ENCODE peak calls at places on chromosomes 16 and 17, in nine cellular contexts. G is A549, R is esophagus squamous epithelium, P is fibroblast of mammary gland, X is IMR-90, A is left ventricle myocardium inferior, B is fibroblast of pulmonary artery, M is left lung, F is WERI-Rb-1. S is an unnamed sample.

GRCh38 chr17:45225051-45225700 is 3.5 kb downstream of the FMNL1 start:
- DNase-seq in M (peak), B (no peak), R (no peak), P (no peak), X (no peak), G (peak), F (no peak), A (no peak), S (no peak)

GRCh38 chr17:65229596-65229995 is 92.4 kb downstream of the RGS9 start:
- DNase-seq in A (no peak), M (no peak), X (no peak), F (no peak), P (no peak), B (no peak), R (no peak), G (no peak), S (no peak)

GRCh38 chr17:57021226-57021940 is 43.5 kb downstream of the SCPEP1 start:
- DNase-seq in F (no peak), P (no peak), M (no peak), G (peak), A (no peak), B (no peak), X (no peak), R (no peak), S (no peak)

GRCh38 chr16:28279006-28279405 is 13.3 kb upstream of the SBK1 start:
- DNase-seq in A (no peak), G (no peak), R (no peak), F (no peak), X (no peak), P (no peak), B (no peak), M (no peak), S (no peak)

GRCh38 chr17:72534776-72535175 is 414.0 kb downstream of the SOX9 start:
- DNase-seq in G (no peak), R (no peak), M (no peak), P (no peak), F (no peak), B (no peak), A (no peak), X (no peak), S (no peak)

GRCh38 chr16:89257281-89257731 is 39.8 kb downstream of the ZNF778 start:
- DNase-seq in G (no peak), B (no peak), F (no peak), P (no peak), X (no peak), A (no peak), R (no peak), M (peak), S (no peak)

GRCh38 chr16:84661418-84662060 is 13.2 kb downstream of the KLHL36 start:
- DNase-seq in G (no peak), F (no peak), B (no peak), M (no peak), A (no peak), X (no peak), R (no peak), P (no peak), S (no peak)

GRCh38 chr17:48640858-48641180 is 14.7 kb upstream of the HOXB9 start:
- DNase-seq in M (no peak), B (no peak), G (no peak), X (no peak), P (no peak), F (no peak), R (no peak), A (no peak), S (no peak)

GRCh38 chr16:21950782-21951521 is 2.2 kb upstream of the UQCRC2 start:
- DNase-seq in A (no peak), R (no peak), G (peak), M (no peak), B (peak), F (no peak), X (peak), P (peak), S (peak)

GRCh38 chr17:49495842-49496182 is 719 bp downstream of the NGFR start:
- DNase-seq in X (no peak), R (no peak), P (no peak), B (no peak), A (no peak), F (no peak), G (no peak), M (no peak), S (no peak)

GRCh38 chr17:63571632-63572310 is 21.5 kb downstream of the DCAF7 start:
- DNase-seq in B (peak), M (no peak), G (peak), F (no peak), X (peak), P (peak), A (no peak), R (no peak), S (peak)

GRCh38 chr17:18981642-18982424 is 22.7 kb downstream of the FAM83G start:
- DNase-seq in M (peak), F (no peak), P (peak), B (peak), A (no peak), X (peak), R (no peak), G (peak), S (peak)

GRCh38 chr17:74785096-74785980 is 9.2 kb upstream of the NAT9 start:
- DNase-seq in M (no peak), R (no peak), F (no peak), G (no peak), B (no peak), A (no peak), X (no peak), P (no peak), S (no peak)

GRCh38 chr16:57766714-57767348 is 31.3 kb downstream of the KATNB1 start:
- DNase-seq in P (no peak), B (no peak), A (no peak), M (peak), G (no peak), F (no peak), R (no peak), X (no peak), S (no peak)

GRCh38 chr16:69796285-69797118 is 34.4 kb downstream of the WWP2 start:
- DNase-seq in G (peak), F (peak), P (peak), B (peak), M (no peak), A (no peak), X (peak), R (no peak), S (peak)

GRCh38 chr17:38921756-38922411 is 3.5 kb upstream of the LASP1NB start:
- DNase-seq in R (no peak), X (no peak), F (no peak), P (no peak), M (peak), B (no peak), G (no peak), A (no peak), S (no peak)

GRCh38 chr17:67316776-67317175 is 49.6 kb downstream of the PSMD12 start:
- DNase-seq in P (no peak), M (no peak), G (no peak), R (no peak), X (no peak), A (no peak), B (no peak), F (no peak), S (no peak)

GRCh38 chr17:58391302-58391984 is 25.9 kb downstream of the RNF43 start:
- DNase-seq in M (no peak), P (no peak), G (peak), R (no peak), F (no peak), B (peak), A (no peak), X (no peak), S (no peak)

GRCh38 chr17:71921726-71922320 is 199.0 kb upstream of the SOX9 start:
- DNase-seq in P (no peak), F (no peak), B (no peak), G (no peak), A (no peak), X (no peak), M (no peak), R (no peak), S (peak)

GRCh38 chr16:20897253-20897896 is 2.8 kb downstream of the DCUN1D3 start:
- DNase-seq in G (no peak), P (peak), F (no peak), R (no peak), B (peak), X (peak), M (no peak), A (no peak), S (peak)

GRCh38 chr17:45123930-45124796 is 8.2 kb downstream of the PLCD3 start:
- DNase-seq in R (no peak), A (no peak), M (peak), P (peak), G (peak), X (peak), F (no peak), B (peak), S (peak)

GRCh38 chr16:2858245-2859025 is 465 bp upstream of the PRSS22 start:
- DNase-seq in R (no peak), P (no peak), A (no peak), G (no peak), B (no peak), F (no peak), X (no peak), M (peak), S (no peak)

GRCh38 chr16:55470533-55471371 is 8.2 kb upstream of the MMP2 start:
- DNase-seq in B (peak), P (peak), G (no peak), X (no peak), R (no peak), M (no peak), F (peak), A (no peak), S (peak)

GRCh38 chr17:77810536-77810935 is 148.0 kb upstream of the TNRC6C start:
- DNase-seq in B (peak), F (no peak), G (no peak), P (peak), X (peak), R (no peak), M (no peak), A (no peak), S (peak)

GRCh38 chr17:21003007-21003621 is 39.7 kb downstream of the USP22 start:
- DNase-seq in P (no peak), F (no peak), R (no peak), A (no peak), X (no peak), G (no peak), B (no peak), M (no peak), S (no peak)

GRCh38 chr17:1557355-1558095 is 5.1 kb downstream of the PITPNA start:
- DNase-seq in A (no peak), P (peak), B (peak), F (no peak), M (peak), X (peak), G (no peak), R (no peak), S (no peak)

GRCh38 chr17:73650147-73650546 is 5.9 kb upstream of the SDK2 start:
- DNase-seq in F (peak), P (peak), B (no peak), M (no peak), R (no peak), A (no peak), G (peak), X (no peak), S (no peak)
- TF ChIP-seq CTCF in F (peak), P (peak), B (no peak), M (no peak), R (no peak), A (peak), G (peak), X (no peak), S (no peak)

GRCh38 chr17:82232322-82232785 is 3.5 kb downstream of the SLC16A3 start:
- DNase-seq in B (no peak), R (no peak), G (no peak), A (no peak), P (no peak), F (no peak), M (no peak), X (no peak), S (no peak)

GRCh38 chr17:82231562-82232321 is 2.9 kb downstream of the SLC16A3 start:
- DNase-seq in G (peak), F (no peak), M (peak), B (peak), R (no peak), X (peak), A (peak), P (peak), S (peak)

GRCh38 chr17:82231312-82231561 is 2.4 kb downstream of the SLC16A3 start:
- DNase-seq in A (no peak), B (no peak), G (no peak), M (no peak), X (no peak), F (no peak), P (no peak), R (no peak), S (no peak)

GRCh38 chr17:82229686-82230626 is 1.1 kb downstream of the SLC16A3 start:
- DNase-seq in G (peak), X (no peak), P (no peak), R (no peak), A (no peak), B (no peak), F (no peak), M (peak), S (no peak)

GRCh38 chr17:82230627-82231311 is 1.9 kb downstream of the SLC16A3 start:
- DNase-seq in B (peak), F (no peak), M (peak), R (no peak), G (peak), A (peak), P (peak), X (peak), S (peak)
- H3K4me3 ChIP-seq in B (peak), F (no peak), M (peak), R (peak), G (peak), A (peak), P (peak), X (peak), S (peak)

DNA sequence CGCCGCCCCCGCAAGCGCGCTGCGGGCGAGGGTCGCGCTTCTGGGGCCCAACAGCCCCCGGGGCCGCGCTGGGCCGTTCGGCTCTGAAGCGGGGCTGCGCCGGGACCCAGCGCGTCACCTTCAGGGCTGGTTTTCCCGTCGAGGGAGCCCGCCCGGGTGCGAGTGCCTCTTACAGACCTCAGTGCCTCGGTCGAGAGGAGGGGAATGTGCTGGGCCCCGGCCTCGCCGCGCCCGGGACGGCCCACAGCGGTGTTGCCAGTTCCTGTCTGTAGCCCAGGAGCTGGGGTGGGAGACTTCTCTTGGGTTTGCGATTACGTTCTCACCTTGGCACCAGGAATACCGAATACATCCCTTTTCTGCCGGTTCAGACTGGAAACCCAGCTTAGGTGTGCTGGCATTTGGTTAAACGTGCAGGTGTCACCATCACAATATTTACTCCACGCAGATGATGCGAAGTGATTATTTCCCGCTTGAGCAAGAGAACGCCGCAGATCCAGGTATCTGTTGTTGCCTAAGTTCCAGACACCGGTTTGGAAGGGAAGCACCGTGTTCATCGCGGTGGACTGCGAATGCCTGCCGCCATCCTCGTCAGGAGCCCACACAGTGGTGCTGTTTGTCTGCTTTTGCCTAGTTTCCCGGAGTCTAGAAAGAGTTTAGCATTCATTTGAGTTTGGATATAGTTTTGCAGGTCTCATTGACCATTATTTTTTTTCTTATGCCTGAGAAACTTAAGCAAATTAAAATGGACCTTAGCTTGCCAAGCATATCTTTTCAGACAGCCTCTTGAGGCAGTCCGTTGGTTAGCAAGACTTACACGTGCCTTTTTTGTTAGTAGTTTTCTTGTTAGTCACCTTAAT is 915 bp downstream of the MAP1LC3B start:
- DNase-seq in G (peak), F (no peak), R (no peak), A (peak), B (peak), M (peak), P (peak), X (peak), S (peak)
- TF ChIP-seq CTCF in G (no peak), F (no peak), R (peak), A (peak), B (peak), M (no peak), P (peak), X (peak), S (peak)

GRCh38 chr17:60386137-60386395 is 5.9 kb downstream of the USP32 start:
- DNase-seq in F (no peak), M (no peak), X (no peak), A (no peak), R (no peak), B (no peak), P (no peak), G (no peak), S (peak)
- H3K4me3 ChIP-seq in F (no peak), M (no peak), X (no peak), A (no peak), R (no peak), B (no peak), P (no peak), G (no peak), S (no peak)

DNA sequence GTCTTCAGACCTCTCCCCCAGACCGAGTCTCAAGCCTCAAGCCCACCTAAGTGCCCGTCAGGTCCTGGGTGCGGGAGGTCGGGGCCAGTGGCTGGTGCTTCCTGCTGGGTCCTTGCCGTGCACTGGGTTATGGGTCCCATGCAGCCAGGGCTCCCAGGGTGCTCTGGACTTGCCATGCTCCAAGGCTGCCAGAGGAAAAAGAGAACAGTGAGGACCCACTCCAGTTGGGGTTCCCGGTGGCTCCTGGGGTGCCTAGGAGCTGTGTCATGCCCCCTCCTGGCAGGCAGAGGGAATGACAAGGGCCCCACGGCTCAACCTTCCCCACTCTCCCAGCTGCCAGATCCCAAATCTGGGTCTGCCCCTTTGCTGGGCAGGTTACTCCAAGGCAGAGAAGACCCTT is 3.8 kb downstream of the SNX20 start:
- DNase-seq in F (no peak), M (no peak), P (no peak), X (no peak), R (no peak), B (no peak), A (no peak), G (no peak), S (no peak)
- TF ChIP-seq CTCF in F (peak), M (peak), P (peak), X (peak), R (peak), B (peak), A (peak), G (peak), S (peak)

GRCh38 chr17:29706045-29706431 is 83.3 kb upstream of the CORO6 start:
- DNase-seq in A (no peak), F (no peak), X (no peak), P (no peak), B (no peak), M (no peak), R (no peak), G (no peak), S (no peak)
- H3K4me3 ChIP-seq in A (no peak), F (no peak), X (no peak), P (no peak), B (no peak), M (no peak), R (peak), G (no peak), S (no peak)

DNA sequence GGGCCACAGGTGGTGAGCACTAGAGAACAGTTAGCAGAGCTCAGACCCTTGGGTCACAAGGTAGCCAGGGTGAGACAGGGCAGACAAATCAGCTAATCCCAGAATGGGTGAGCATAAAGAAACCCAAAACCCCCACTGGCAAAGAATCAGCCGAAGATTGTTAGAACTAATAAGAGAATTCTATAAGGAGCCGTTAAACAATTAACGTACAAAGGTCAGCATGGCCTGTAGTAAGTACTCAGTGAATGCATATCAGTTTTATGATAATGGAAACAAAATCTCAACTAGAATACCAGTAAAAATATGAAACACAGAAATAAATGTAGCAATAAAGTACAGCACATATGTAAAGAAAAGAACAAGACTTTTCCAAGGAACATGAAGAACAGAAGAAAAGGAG is 168.6 kb downstream of the NTN1 start:
- DNase-seq in R (no peak), B (no peak), X (no peak), A (no peak), M (no peak), P (no peak), G (no peak), F (no peak), S (no peak)
- TF ChIP-seq CTCF in R (no peak), B (no peak), X (no peak), A (no peak), M (no peak), P (no peak), G (no peak), F (no peak), S (no peak)

DNA sequence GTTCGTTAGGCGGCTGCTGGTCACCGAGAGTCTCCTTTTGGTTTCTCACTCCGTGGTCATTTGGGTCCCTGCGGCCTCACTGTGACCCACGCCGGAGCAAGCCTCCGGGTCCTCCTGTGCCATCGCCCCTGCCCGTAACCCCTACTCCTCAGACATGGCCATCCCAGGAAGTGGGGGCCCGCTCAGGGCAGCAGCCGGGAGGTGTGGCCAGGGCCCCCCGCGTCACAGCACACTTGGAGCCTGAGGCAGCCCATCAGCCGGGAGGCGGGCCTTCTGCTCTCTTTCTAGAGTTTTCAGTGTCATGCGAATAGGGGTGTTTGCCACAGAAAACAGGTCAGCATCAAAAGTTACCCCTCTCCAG is 7.9 kb upstream of the WFIKKN1 start:
- DNase-seq in R (no peak), X (no peak), M (peak), B (no peak), G (no peak), F (no peak), A (no peak), P (no peak), S (no peak)
- H3K4me3 ChIP-seq in R (no peak), X (no peak), M (no peak), B (no peak), G (no peak), F (no peak), A (no peak), P (no peak), S (no peak)